ENCODE peak calls at places on chromosomes 12 and 14, in five cellular contexts. S is HepG2, J is SK-N-SH, L is GM12878, O is K562. D is an unnamed sample.

GRCh38 chr12:20493924-20494323 is 125.6 kb downstream of the PDE3A start:
- DNase-seq in S (no peak), J (no peak), L (no peak), O (no peak), D (no peak)

GRCh38 chr12:109134186-109134917 is 18.0 kb downstream of the ACACB start:
- DNase-seq in S (no peak), J (peak; percentile 60), L (no peak), O (peak; percentile 45), D (peak; percentile 52)

GRCh38 chr12:104653730-104654328 is 197.1 kb downstream of the CHST11 start:
- DNase-seq in S (peak; percentile 13), J (no peak), L (no peak), O (peak; percentile 59), D (peak; percentile 55)

GRCh38 chr14:82414853-82415539 is 881.3 kb upstream of the SEL1L start:
- DNase-seq in S (no peak), J (no peak), L (no peak), O (no peak), D (no peak)

GRCh38 chr12:93438266-93439050 is 3.3 kb downstream of the UBE2N start:
- DNase-seq in S (no peak), J (no peak), L (no peak), O (no peak), D (no peak)

GRCh38 chr14:105860615-105861580 is 334.5 kb downstream of the TMEM121 start:
- DNase-seq in S (no peak), J (no peak), L (no peak), O (no peak), D (no peak)

GRCh38 chr14:50964683-50965390 is 20.6 kb upstream of the PYGL start:
- DNase-seq in S (peak; percentile 45), J (no peak), L (no peak), O (no peak), D (no peak)

GRCh38 chr14:92898732-92899131 is 24.2 kb upstream of the CHGA start:
- DNase-seq in S (no peak), J (no peak), L (no peak), O (no peak), D (no peak)

GRCh38 chr14:70032447-70032846 is 153.2 kb downstream of the SMOC1 start:
- DNase-seq in S (peak; percentile 52), J (no peak), L (no peak), O (no peak), D (no peak)

GRCh38 chr12:124486346-124486963 is 81.0 kb downstream of the NCOR2 start:
- DNase-seq in S (no peak), J (no peak), L (no peak), O (no peak), D (no peak)

GRCh38 chr12:108856170-108856427 is 1.3 kb downstream of the SSH1 start:
- DNase-seq in S (no peak), J (no peak), L (no peak), O (no peak), D (no peak)

GRCh38 chr12:26488339-26488738 is 293.0 kb downstream of the SSPN start:
- DNase-seq in S (no peak), J (no peak), L (no peak), O (no peak), D (no peak)

GRCh38 chr12:105672576-105672975 is 342.1 kb downstream of the C12orf75 start:
- DNase-seq in S (no peak), J (peak; percentile 43), L (no peak), O (no peak), D (no peak)

GRCh38 chr14:28102814-28103213 is 663.8 kb upstream of the FOXG1 start:
- DNase-seq in S (no peak), J (no peak), L (no peak), O (no peak), D (no peak)

GRCh38 chr12:108102363-108102762 is 26.7 kb upstream of the WSCD2 start:
- DNase-seq in S (no peak), J (no peak), L (no peak), O (peak; percentile 59), D (no peak)

GRCh38 chr12:53599579-53599978 is 26.6 kb downstream of the ATF7 start:
- DNase-seq in S (no peak), J (no peak), L (no peak), O (no peak), D (no peak)

GRCh38 chr14:89121961-89122675 is 294.9 kb downstream of the FOXN3 start:
- DNase-seq in S (no peak), J (no peak), L (no peak), O (no peak), D (no peak)

GRCh38 chr14:100472094-100472455 is 115.1 kb downstream of the BEGAIN start:
- DNase-seq in S (no peak), J (no peak), L (no peak), O (no peak), D (no peak)

GRCh38 chr12:131909596-131910219 is 15.3 kb downstream of the ULK1 start:
- DNase-seq in S (no peak), J (no peak), L (no peak), O (no peak), D (no peak)

GRCh38 chr12:109760031-109760929 is 46.7 kb downstream of the FAM222A start:
- DNase-seq in S (peak; percentile 65), J (peak; percentile 22), L (no peak), O (no peak), D (no peak)

GRCh38 chr14:101402936-101403660 is 158.2 kb upstream of the DIO3 start:
- DNase-seq in S (no peak), J (peak; percentile 66), L (no peak), O (no peak), D (no peak)

GRCh38 chr14:56666716-56667115 is 87.1 kb downstream of the TMEM260 start:
- DNase-seq in S (no peak), J (no peak), L (no peak), O (no peak), D (no peak)

GRCh38 chr14:56338674-56339073 is 220.5 kb downstream of the PELI2 start:
- DNase-seq in S (no peak), J (no peak), L (no peak), O (no peak), D (no peak)

DNA sequence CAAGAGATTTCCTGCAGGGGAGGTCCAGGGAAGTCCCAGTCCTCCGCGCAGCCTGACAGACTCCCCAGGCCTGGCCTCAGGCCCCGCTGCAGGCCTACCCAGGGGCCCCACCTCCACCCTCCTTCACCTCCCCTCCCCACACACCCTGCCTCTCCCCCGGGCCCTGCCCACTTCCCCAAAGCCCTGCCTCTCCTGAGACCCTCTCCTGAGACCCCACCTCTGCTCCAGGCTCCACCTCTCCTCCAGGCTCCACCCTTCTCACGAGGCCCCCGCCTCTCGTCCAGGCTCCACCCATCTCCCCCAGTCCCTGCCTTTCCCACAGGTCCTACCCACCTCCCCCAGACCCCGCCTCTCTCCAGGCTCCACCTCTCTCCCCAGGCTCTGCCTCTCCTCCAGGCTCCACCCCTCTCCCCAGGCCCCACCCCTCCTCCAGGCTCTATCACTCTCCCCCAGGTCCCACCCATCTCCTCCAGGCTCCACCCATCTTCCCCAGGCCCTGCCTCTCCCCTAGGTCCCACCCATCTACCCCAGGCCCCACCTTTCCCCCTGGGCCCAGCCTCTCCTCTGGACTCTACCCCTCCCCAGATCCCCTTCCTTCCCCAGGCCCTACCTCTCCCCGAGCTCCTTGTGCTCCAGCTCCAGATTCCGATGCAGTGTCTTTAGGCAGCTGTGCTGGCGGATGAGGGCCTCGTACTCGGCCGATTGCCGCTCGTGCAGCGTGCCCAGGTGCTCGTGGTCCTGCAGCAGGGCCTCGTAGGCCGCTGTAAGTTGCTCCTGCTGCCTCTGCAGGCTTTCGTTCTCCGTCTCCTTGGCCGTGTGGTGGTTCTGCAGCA is 58.8 kb upstream of the GPR68 start:
- DNase-seq in S (peak; percentile 28), J (peak; percentile 80), L (no peak), O (peak; percentile 89), D (peak; percentile 85)
- TF ChIP-seq FOXM1 in S (no peak), J (no peak), L (no peak), O (no peak), D (no peak)

GRCh38 chr12:64431791-64432190 is 20.1 kb upstream of the TBK1 start:
- DNase-seq in S (no peak), J (no peak), L (no peak), O (no peak), D (no peak)

GRCh38 chr12:64427988-64428387 is 23.8 kb downstream of the XPOT start:
- DNase-seq in S (no peak), J (no peak), L (no peak), O (no peak), D (no peak)

GRCh38 chr12:64433915-64434314 is 18.0 kb upstream of the TBK1 start:
- DNase-seq in S (no peak), J (no peak), L (no peak), O (no peak), D (no peak)

GRCh38 chr12:64428956-64429355 is 23.0 kb upstream of the TBK1 start:
- DNase-seq in S (no peak), J (no peak), L (no peak), O (no peak), D (no peak)
- TF ChIP-seq FOXM1 in S (no peak), J (no peak), L (no peak), O (no peak), D (no peak)

GRCh38 chr12:67276469-67276868 is 7.3 kb downstream of the CAND1 start:
- DNase-seq in S (no peak), J (no peak), L (no peak), O (no peak), D (no peak)

GRCh38 chr12:67284561-67284960 is 15.4 kb downstream of the CAND1 start:
- DNase-seq in S (no peak), J (no peak), L (no peak), O (no peak), D (no peak)

GRCh38 chr12:67279637-67280036 is 10.5 kb downstream of the CAND1 start:
- DNase-seq in S (no peak), J (no peak), L (no peak), O (no peak), D (no peak)

GRCh38 chr12:67280572-67280971 is 11.4 kb downstream of the CAND1 start:
- DNase-seq in S (no peak), J (no peak), L (no peak), O (no peak), D (no peak)

GRCh38 chr12:67280088-67280487 is 10.9 kb downstream of the CAND1 start:
- DNase-seq in S (no peak), J (no peak), L (no peak), O (no peak), D (no peak)
- TF ChIP-seq FOXM1 in S (no peak), J (no peak), L (no peak), O (no peak), D (no peak)

DNA sequence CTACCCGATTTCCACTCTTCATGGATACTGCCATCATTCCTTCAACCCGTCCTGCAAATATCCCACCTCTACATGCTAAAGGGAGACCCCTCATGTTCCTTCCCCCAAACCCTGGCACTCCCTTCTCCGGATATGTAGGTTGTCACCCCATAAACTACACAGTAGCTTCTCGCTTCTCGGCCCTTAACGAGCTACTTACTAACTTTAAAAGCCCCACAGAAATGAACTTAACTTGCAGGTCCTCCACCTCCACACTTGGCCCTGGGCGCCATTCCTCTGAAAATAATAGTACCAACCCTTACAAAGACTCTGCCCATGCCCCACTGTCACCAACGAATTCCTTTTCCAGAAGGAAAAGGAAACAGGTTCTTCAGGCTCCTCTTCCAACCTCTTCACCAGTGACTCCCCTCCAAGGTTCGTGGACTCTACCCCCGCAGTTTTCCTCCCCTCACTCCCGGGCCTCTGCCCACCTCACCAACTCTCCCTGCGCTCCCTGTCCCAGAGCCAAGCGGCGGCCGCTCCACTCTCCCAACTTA is 1.2 kb downstream of the SPPL3 start:
- DNase-seq in S (no peak), J (no peak), L (no peak), O (no peak), D (no peak)
- TF ChIP-seq FOXM1 in S (no peak), J (no peak), L (no peak), O (no peak), D (no peak)